ENCODE peak calls at places on chromosomes 2 and 18, in nine cellular contexts. One of them, this sample, is unnamed.

GRCh38 chr2:127174176-127174575 is 45.9 kb downstream of the CYP27C1 start:
- DNase-seq in SHP77: peak; percentile 14
- DNase-seq in activated CD4-positive, alpha-beta T cell treated with anti-CD3 and anti-CD28 coated beads for 24 hours: no peak
- DNase-seq in NAMALWA: peak; percentile 34
- DNase-seq in anterior cingulate cortex: no peak
- DNase-seq in AG04450: no peak
- DNase-seq in T-helper 2 cell: no peak
- DNase-seq in foreskin fibroblast: peak; percentile 68
- DNase-seq in nucleus accumbens: peak; percentile 21
- DNase-seq in this sample: peak; percentile 41

GRCh38 chr2:237885171-237885930 is 25.9 kb downstream of the RAMP1 start:
- DNase-seq in anterior cingulate cortex: no peak
- DNase-seq in SHP77: no peak
- DNase-seq in foreskin fibroblast: no peak
- DNase-seq in activated CD4-positive, alpha-beta T cell treated with anti-CD3 and anti-CD28 coated beads for 24 hours: no peak
- DNase-seq in nucleus accumbens: no peak
- DNase-seq in AG04450: no peak
- DNase-seq in NAMALWA: no peak
- DNase-seq in T-helper 2 cell: no peak
- DNase-seq in this sample: no peak

GRCh38 chr2:241391892-241392665 is 36.0 kb downstream of the FARP2 start:
- DNase-seq in NAMALWA: peak; percentile 44
- DNase-seq in T-helper 2 cell: peak; percentile 27
- DNase-seq in AG04450: no peak
- DNase-seq in SHP77: no peak
- DNase-seq in activated CD4-positive, alpha-beta T cell treated with anti-CD3 and anti-CD28 coated beads for 24 hours: no peak
- DNase-seq in nucleus accumbens: no peak
- DNase-seq in anterior cingulate cortex: no peak
- DNase-seq in foreskin fibroblast: peak; percentile 61
- DNase-seq in this sample: no peak

GRCh38 chr2:64858541-64859031 is 130.6 kb upstream of the SLC1A4 start:
- DNase-seq in T-helper 2 cell: no peak
- DNase-seq in foreskin fibroblast: no peak
- DNase-seq in anterior cingulate cortex: no peak
- DNase-seq in activated CD4-positive, alpha-beta T cell treated with anti-CD3 and anti-CD28 coated beads for 24 hours: no peak
- DNase-seq in NAMALWA: no peak
- DNase-seq in AG04450: no peak
- DNase-seq in SHP77: peak; percentile 16
- DNase-seq in nucleus accumbens: no peak
- DNase-seq in this sample: no peak

GRCh38 chr2:156892449-156893335 is 364.8 kb upstream of the GALNT5 start:
- DNase-seq in SHP77: peak; percentile 54
- DNase-seq in nucleus accumbens: no peak
- DNase-seq in activated CD4-positive, alpha-beta T cell treated with anti-CD3 and anti-CD28 coated beads for 24 hours: no peak
- DNase-seq in foreskin fibroblast: peak; percentile 56
- DNase-seq in anterior cingulate cortex: no peak
- DNase-seq in T-helper 2 cell: peak; percentile 53
- DNase-seq in AG04450: no peak
- DNase-seq in NAMALWA: peak; percentile 50
- DNase-seq in this sample: no peak

GRCh38 chr2:234919711-234920110 is 32.1 kb upstream of the SH3BP4 start:
- DNase-seq in nucleus accumbens: no peak
- DNase-seq in T-helper 2 cell: no peak
- DNase-seq in AG04450: no peak
- DNase-seq in anterior cingulate cortex: no peak
- DNase-seq in activated CD4-positive, alpha-beta T cell treated with anti-CD3 and anti-CD28 coated beads for 24 hours: no peak
- DNase-seq in foreskin fibroblast: peak; percentile 31
- DNase-seq in NAMALWA: no peak
- DNase-seq in SHP77: no peak
- DNase-seq in this sample: no peak

GRCh38 chr18:24502621-24503020 is 42.2 kb downstream of the HRH4 start:
- DNase-seq in foreskin fibroblast: no peak
- DNase-seq in T-helper 2 cell: no peak
- DNase-seq in activated CD4-positive, alpha-beta T cell treated with anti-CD3 and anti-CD28 coated beads for 24 hours: no peak
- DNase-seq in AG04450: no peak
- DNase-seq in anterior cingulate cortex: no peak
- DNase-seq in NAMALWA: no peak
- DNase-seq in SHP77: no peak
- DNase-seq in nucleus accumbens: no peak
- DNase-seq in this sample: no peak

GRCh38 chr2:6917071-6917760 is at the start of gene RNF144A:
- DNase-seq in activated CD4-positive, alpha-beta T cell treated with anti-CD3 and anti-CD28 coated beads for 24 hours: peak; percentile 68
- DNase-seq in SHP77: peak; percentile 42
- DNase-seq in NAMALWA: peak; percentile 60
- DNase-seq in T-helper 2 cell: peak; percentile 84
- DNase-seq in nucleus accumbens: peak; percentile 57
- DNase-seq in foreskin fibroblast: peak; percentile 71
- DNase-seq in anterior cingulate cortex: peak; percentile 40
- DNase-seq in AG04450: no peak
- DNase-seq in this sample: peak; percentile 64

GRCh38 chr2:44555700-44556099 is 194.0 kb downstream of the CAMKMT start:
- DNase-seq in AG04450: no peak
- DNase-seq in SHP77: no peak
- DNase-seq in activated CD4-positive, alpha-beta T cell treated with anti-CD3 and anti-CD28 coated beads for 24 hours: no peak
- DNase-seq in T-helper 2 cell: no peak
- DNase-seq in anterior cingulate cortex: no peak
- DNase-seq in foreskin fibroblast: no peak
- DNase-seq in nucleus accumbens: no peak
- DNase-seq in NAMALWA: no peak
- DNase-seq in this sample: no peak

GRCh38 chr2:200812122-200813022 is 662 bp downstream of the BZW1 start:
- DNase-seq in SHP77: peak; percentile 18
- DNase-seq in T-helper 2 cell: peak; percentile 81
- DNase-seq in nucleus accumbens: peak; percentile 24
- DNase-seq in anterior cingulate cortex: peak; percentile 45
- DNase-seq in activated CD4-positive, alpha-beta T cell treated with anti-CD3 and anti-CD28 coated beads for 24 hours: peak; percentile 31
- DNase-seq in NAMALWA: peak; percentile 70
- DNase-seq in AG04450: no peak
- DNase-seq in foreskin fibroblast: peak; percentile 82
- DNase-seq in this sample: peak; percentile 67

GRCh38 chr18:68418881-68419280 is 296.0 kb downstream of the TMX3 start:
- DNase-seq in AG04450: peak; percentile 69
- DNase-seq in foreskin fibroblast: peak; percentile 70
- DNase-seq in activated CD4-positive, alpha-beta T cell treated with anti-CD3 and anti-CD28 coated beads for 24 hours: no peak
- DNase-seq in anterior cingulate cortex: no peak
- DNase-seq in NAMALWA: no peak
- DNase-seq in SHP77: no peak
- DNase-seq in nucleus accumbens: no peak
- DNase-seq in T-helper 2 cell: no peak
- DNase-seq in this sample: no peak

GRCh38 chr2:140865851-140866250 is 1265.0 kb downstream of the LRP1B start:
- DNase-seq in AG04450: no peak
- DNase-seq in SHP77: no peak
- DNase-seq in NAMALWA: peak; percentile 4
- DNase-seq in nucleus accumbens: no peak
- DNase-seq in activated CD4-positive, alpha-beta T cell treated with anti-CD3 and anti-CD28 coated beads for 24 hours: no peak
- DNase-seq in anterior cingulate cortex: no peak
- DNase-seq in T-helper 2 cell: no peak
- DNase-seq in foreskin fibroblast: no peak
- DNase-seq in this sample: no peak

GRCh38 chr2:227191367-227191766 is 26.9 kb downstream of the COL4A3 start:
- DNase-seq in SHP77: no peak
- DNase-seq in foreskin fibroblast: peak; percentile 73
- DNase-seq in anterior cingulate cortex: no peak
- DNase-seq in nucleus accumbens: no peak
- DNase-seq in T-helper 2 cell: no peak
- DNase-seq in NAMALWA: no peak
- DNase-seq in activated CD4-positive, alpha-beta T cell treated with anti-CD3 and anti-CD28 coated beads for 24 hours: no peak
- DNase-seq in AG04450: no peak
- DNase-seq in this sample: peak; percentile 50

GRCh38 chr2:9590635-9591034 is 35.0 kb upstream of the ADAM17 start:
- DNase-seq in activated CD4-positive, alpha-beta T cell treated with anti-CD3 and anti-CD28 coated beads for 24 hours: no peak
- DNase-seq in AG04450: no peak
- DNase-seq in nucleus accumbens: no peak
- DNase-seq in anterior cingulate cortex: no peak
- DNase-seq in NAMALWA: no peak
- DNase-seq in SHP77: no peak
- DNase-seq in foreskin fibroblast: no peak
- DNase-seq in T-helper 2 cell: peak; percentile 41
- DNase-seq in this sample: no peak

GRCh38 chr2:72576861-72577260 is 249.0 kb downstream of the EXOC6B start:
- DNase-seq in nucleus accumbens: no peak
- DNase-seq in T-helper 2 cell: no peak
- DNase-seq in AG04450: no peak
- DNase-seq in foreskin fibroblast: peak; percentile 39
- DNase-seq in activated CD4-positive, alpha-beta T cell treated with anti-CD3 and anti-CD28 coated beads for 24 hours: no peak
- DNase-seq in anterior cingulate cortex: no peak
- DNase-seq in SHP77: no peak
- DNase-seq in NAMALWA: no peak
- DNase-seq in this sample: no peak

GRCh38 chr18:63138469-63139340 is 180.9 kb downstream of the BCL2 start:
- DNase-seq in T-helper 2 cell: peak; percentile 51
- DNase-seq in AG04450: no peak
- DNase-seq in nucleus accumbens: no peak
- DNase-seq in foreskin fibroblast: peak; percentile 56
- DNase-seq in anterior cingulate cortex: no peak
- DNase-seq in SHP77: no peak
- DNase-seq in NAMALWA: peak; percentile 84
- DNase-seq in activated CD4-positive, alpha-beta T cell treated with anti-CD3 and anti-CD28 coated beads for 24 hours: no peak
- DNase-seq in this sample: no peak

GRCh38 chr2:28394997-28395333 is 2.3 kb downstream of the FOSL2 start:
- DNase-seq in SHP77: no peak
- DNase-seq in nucleus accumbens: no peak
- DNase-seq in AG04450: no peak
- DNase-seq in activated CD4-positive, alpha-beta T cell treated with anti-CD3 and anti-CD28 coated beads for 24 hours: no peak
- DNase-seq in anterior cingulate cortex: no peak
- DNase-seq in T-helper 2 cell: no peak
- DNase-seq in NAMALWA: no peak
- DNase-seq in foreskin fibroblast: no peak
- DNase-seq in this sample: no peak

GRCh38 chr2:69046221-69046662 is 33.3 kb downstream of the ANTXR1 start:
- DNase-seq in anterior cingulate cortex: no peak
- DNase-seq in activated CD4-positive, alpha-beta T cell treated with anti-CD3 and anti-CD28 coated beads for 24 hours: no peak
- DNase-seq in foreskin fibroblast: peak; percentile 65
- DNase-seq in nucleus accumbens: no peak
- DNase-seq in AG04450: peak; percentile 81
- DNase-seq in SHP77: no peak
- DNase-seq in T-helper 2 cell: no peak
- DNase-seq in NAMALWA: no peak
- DNase-seq in this sample: peak; percentile 18

GRCh38 chr2:39867268-39867667 is 88.2 kb upstream of the THUMPD2 start:
- DNase-seq in anterior cingulate cortex: no peak
- DNase-seq in NAMALWA: no peak
- DNase-seq in AG04450: no peak
- DNase-seq in activated CD4-positive, alpha-beta T cell treated with anti-CD3 and anti-CD28 coated beads for 24 hours: no peak
- DNase-seq in nucleus accumbens: no peak
- DNase-seq in foreskin fibroblast: no peak
- DNase-seq in T-helper 2 cell: no peak
- DNase-seq in SHP77: no peak
- DNase-seq in this sample: no peak